ENCODE peak calls at places on chromosomes 11 and 22, in eight cellular contexts. M, B, E, G, Y, Z, Q and D are unnamed samples.
A peak's percentile ranks its signal among the peaks of the same experiment; 100 is the strongest.

GRCh38 chr11:76459299-76459698 is 14.5 kb downstream of the EMSY start:
- DNase-seq in M (no peak), B (no peak), E (no peak), G (no peak), Y (no peak), Z (no peak), Q (peak; percentile 5), D (no peak)

GRCh38 chr11:67053896-67054850 is 2.5 kb upstream of the RHOD start:
- DNase-seq in M (peak; percentile 79), B (peak; percentile 37), E (no peak), G (peak; percentile 3), Y (peak; percentile 18), Z (peak; percentile 42), Q (peak; percentile 55), D (peak; percentile 52)

GRCh38 chr11:46889689-46890475 is 28.5 kb downstream of the LRP4 start:
- DNase-seq in M (peak; percentile 82), B (peak; percentile 74), E (no peak), G (peak; percentile 49), Y (peak; percentile 69), Z (peak; percentile 69), Q (peak; percentile 71), D (peak; percentile 66)

GRCh38 chr11:8839306-8839956 is 71.6 kb upstream of the AKIP1 start:
- DNase-seq in M (peak; percentile 8), B (no peak), E (no peak), G (no peak), Y (no peak), Z (no peak), Q (no peak), D (no peak)

GRCh38 chr11:11411401-11411985 is 58.4 kb upstream of the CSNK2A3 start:
- DNase-seq in M (no peak), B (no peak), E (no peak), G (no peak), Y (no peak), Z (no peak), Q (no peak), D (no peak)

GRCh38 chr11:35523351-35523768 is 2.1 kb downstream of the PAMR1 start:
- DNase-seq in M (no peak), B (no peak), E (no peak), G (no peak), Y (no peak), Z (no peak), Q (peak; percentile 79), D (no peak)

GRCh38 chr22:27843441-27843840 is 41.9 kb upstream of the MN1 start:
- DNase-seq in M (no peak), B (no peak), E (no peak), G (no peak), Y (no peak), Z (no peak), Q (no peak), D (no peak)

GRCh38 chr11:68282141-68282860 is 10.5 kb upstream of the C11orf24 start:
- DNase-seq in M (no peak), B (no peak), E (no peak), G (no peak), Y (no peak), Z (no peak), Q (no peak), D (no peak)

GRCh38 chr11:44659641-44660040 is 67.1 kb upstream of the TSPAN18 start:
- DNase-seq in M (no peak), B (no peak), E (no peak), G (no peak), Y (no peak), Z (no peak), Q (no peak), D (no peak)

GRCh38 chr11:124114942-124115781 is at the start of gene VWA5A:
- DNase-seq in M (peak; percentile 89), B (peak; percentile 50), E (peak; percentile 32), G (peak; percentile 22), Y (peak; percentile 68), Z (peak; percentile 66), Q (peak; percentile 82), D (peak; percentile 50)

GRCh38 chr11:46305295-46305694 is 27.8 kb downstream of the CREB3L1 start:
- DNase-seq in M (peak; percentile 81), B (no peak), E (no peak), G (no peak), Y (no peak), Z (no peak), Q (peak; percentile 47), D (peak; percentile 47)

GRCh38 chr11:28757725-28758515 is 649.7 kb downstream of the METTL15 start:
- DNase-seq in M (peak; percentile 88), B (no peak), E (no peak), G (no peak), Y (no peak), Z (no peak), Q (peak; percentile 95), D (peak; percentile 26)

GRCh38 chr11:109486129-109486528 is 64.1 kb downstream of the C11orf87 start:
- DNase-seq in M (no peak), B (peak; percentile 84), E (no peak), G (no peak), Y (no peak), Z (no peak), Q (no peak), D (no peak)

GRCh38 chr11:74354036-74354435 is 42.6 kb upstream of the P4HA3 start:
- DNase-seq in M (no peak), B (no peak), E (no peak), G (no peak), Y (no peak), Z (no peak), Q (no peak), D (no peak)

GRCh38 chr11:60786811-60787567 is 1.9 kb downstream of the MS4A10 start:
- DNase-seq in M (peak; percentile 87), B (no peak), E (no peak), G (no peak), Y (no peak), Z (no peak), Q (peak; percentile 73), D (no peak)

GRCh38 chr11:121553367-121553766 is 100.6 kb upstream of the SORL1-AS1 start:
- DNase-seq in M (no peak), B (no peak), E (no peak), G (no peak), Y (no peak), Z (no peak), Q (no peak), D (no peak)

GRCh38 chr11:128776434-128777284 is 82.8 kb downstream of the FLI1 start:
- DNase-seq in M (peak; percentile 66), B (no peak), E (no peak), G (no peak), Y (peak; percentile 25), Z (no peak), Q (peak; percentile 13), D (no peak)

GRCh38 chr11:79708319-79708928 is 267.6 kb upstream of the TENM4 start:
- DNase-seq in M (peak; percentile 41), B (peak; percentile 5), E (no peak), G (no peak), Y (no peak), Z (peak; percentile 50), Q (peak; percentile 42), D (peak; percentile 55)

GRCh38 chr11:88656960-88657738 is 319.6 kb upstream of the CTSC start:
- DNase-seq in M (peak; percentile 4), B (no peak), E (no peak), G (no peak), Y (no peak), Z (no peak), Q (no peak), D (no peak)

GRCh38 chr11:126112547-126112946 is 49.9 kb upstream of the CDON start:
- DNase-seq in M (peak; percentile 85), B (no peak), E (no peak), G (no peak), Y (no peak), Z (no peak), Q (no peak), D (no peak)

GRCh38 chr11:14054708-14055107 is 92.2 kb downstream of the SPON1 start:
- DNase-seq in M (peak; percentile 66), B (no peak), E (no peak), G (no peak), Y (no peak), Z (no peak), Q (no peak), D (no peak)